ENCODE peak calls at places on chromosomes 12 and 14, in four cellular contexts. C, B, H and V are unnamed samples.

GRCh38 chr14:55851961-55852360 is 266.2 kb upstream of the PELI2 start:
- DNase-seq in C (no peak), B (no peak), H (peak; percentile 32), V (no peak)

GRCh38 chr12:107992870-107993451 is 136.1 kb upstream of the WSCD2 start:
- DNase-seq in C (no peak), B (peak; percentile 59), H (no peak), V (peak; percentile 9)

GRCh38 chr12:124568431-124569374 is 1.3 kb upstream of the NCOR2 start:
- DNase-seq in C (peak; percentile 77), B (peak; percentile 78), H (peak; percentile 81), V (peak; percentile 84)

GRCh38 chr14:95979339-95980042 is 59.7 kb upstream of the C14orf132 start:
- DNase-seq in C (no peak), B (no peak), H (no peak), V (no peak)

GRCh38 chr14:39488600-39488999 is 56.4 kb upstream of the FBXO33 start:
- DNase-seq in C (peak; percentile 40), B (no peak), H (no peak), V (no peak)

GRCh38 chr12:118514297-118514696 is 137.9 kb downstream of the SUDS3 start:
- DNase-seq in C (no peak), B (no peak), H (no peak), V (no peak)

GRCh38 chr14:30227871-30228270 is 300.2 kb upstream of the PRKD1 start:
- DNase-seq in C (peak; percentile 51), B (no peak), H (peak; percentile 16), V (no peak)

GRCh38 chr14:60590907-60591510 is 58.3 kb downstream of the SIX1 start:
- DNase-seq in C (peak; percentile 15), B (no peak), H (no peak), V (no peak)

GRCh38 chr12:71587012-71587411 is 76.6 kb downstream of the ZFC3H1 start:
- DNase-seq in C (no peak), B (no peak), H (no peak), V (no peak)

GRCh38 chr14:104445832-104446381 is 133.7 kb upstream of the C14orf180 start:
- DNase-seq in C (no peak), B (no peak), H (no peak), V (no peak)

GRCh38 chr14:103928011-103928890 is at the start of gene TDRD9:
- DNase-seq in C (no peak), B (no peak), H (no peak), V (no peak)

GRCh38 chr12:118058881-118059644 is 1.9 kb downstream of the WSB2 start:
- DNase-seq in C (peak; percentile 49), B (no peak), H (no peak), V (no peak)

GRCh38 chr14:70086685-70087379 is 101.9 kb downstream of the SLC8A3 start:
- DNase-seq in C (peak; percentile 7), B (peak; percentile 49), H (no peak), V (peak; percentile 29)

GRCh38 chr12:59041241-59042121 is 121.2 kb upstream of the LRIG3 start:
- DNase-seq in C (peak; percentile 89), B (no peak), H (no peak), V (no peak)

GRCh38 chr14:91985008-91985407 is 37.5 kb upstream of the FBLN5 start:
- DNase-seq in C (peak; percentile 46), B (no peak), H (no peak), V (no peak)

GRCh38 chr14:105881021-105881930 is 354.9 kb downstream of the TMEM121 start:
- DNase-seq in C (no peak), B (no peak), H (peak; percentile 7), V (peak; percentile 0)

GRCh38 chr12:103769240-103769945 is 71.6 kb downstream of the NT5DC3 start:
- DNase-seq in C (no peak), B (no peak), H (no peak), V (no peak)

GRCh38 chr14:65356327-65356836 is 56.1 kb upstream of the FUT8 start:
- DNase-seq in C (peak; percentile 84), B (peak; percentile 42), H (no peak), V (no peak)

GRCh38 chr14:65170768-65171251 is 68.5 kb upstream of the MAX start:
- DNase-seq in C (peak; percentile 77), B (peak; percentile 73), H (no peak), V (peak; percentile 60)

GRCh38 chr14:67464377-67464776 is 24.1 kb downstream of the TMEM229B start:
- DNase-seq in C (no peak), B (no peak), H (no peak), V (no peak)

GRCh38 chr12:105201389-105201788 is 34.6 kb downstream of the APPL2 start:
- DNase-seq in C (no peak), B (no peak), H (no peak), V (no peak)

GRCh38 chr12:123142948-123143752 is 7.7 kb downstream of the PITPNM2 start:
- DNase-seq in C (no peak), B (no peak), H (no peak), V (no peak)

GRCh38 chr14:94079891-94080605 is 954 bp downstream of the DDX24 start:
- DNase-seq in C (no peak), B (peak; percentile 36), H (no peak), V (no peak)

GRCh38 chr14:64806202-64806861 is 73.4 kb downstream of the SPTB start:
- DNase-seq in C (peak; percentile 94), B (no peak), H (no peak), V (no peak)

GRCh38 chr14:80390911-80391310 is 179.6 kb upstream of the DIO2 start:
- DNase-seq in C (peak; percentile 4), B (no peak), H (no peak), V (no peak)

GRCh38 chr14:52339262-52339661 is 25.1 kb downstream of the PTGER2 start:
- DNase-seq in C (no peak), B (no peak), H (no peak), V (no peak)

GRCh38 chr12:109461846-109462766 is 15.0 kb downstream of the KCTD10 start:
- DNase-seq in C (peak; percentile 90), B (no peak), H (peak; percentile 90), V (no peak)

GRCh38 chr14:85764809-85765208 is 234.9 kb downstream of the FLRT2 start:
- DNase-seq in C (no peak), B (no peak), H (no peak), V (no peak)

GRCh38 chr14:89695846-89696245 is 258.7 kb downstream of the EFCAB11 start:
- DNase-seq in C (no peak), B (no peak), H (no peak), V (no peak)

GRCh38 chr12:124369055-124369900 is 74.4 kb downstream of the RFLNA start:
- DNase-seq in C (peak; percentile 89), B (no peak), H (peak; percentile 92), V (no peak)

GRCh38 chr14:49593016-49593415 is 5.7 kb upstream of the LRR1 start:
- DNase-seq in C (peak; percentile 37), B (peak; percentile 54), H (no peak), V (no peak)

GRCh38 chr12:6539276-6540134 is 5.2 kb downstream of the GAPDH start:
- DNase-seq in C (no peak), B (peak; percentile 38), H (peak; percentile 45), V (no peak)

GRCh38 chr14:78403278-78403815 is 233.2 kb downstream of the NRXN3 start:
- DNase-seq in C (no peak), B (peak; percentile 88), H (no peak), V (no peak)

GRCh38 chr12:110217996-110218674 is 62.9 kb upstream of the ATP2A2 start:
- DNase-seq in C (peak; percentile 33), B (no peak), H (no peak), V (no peak)

DNA sequence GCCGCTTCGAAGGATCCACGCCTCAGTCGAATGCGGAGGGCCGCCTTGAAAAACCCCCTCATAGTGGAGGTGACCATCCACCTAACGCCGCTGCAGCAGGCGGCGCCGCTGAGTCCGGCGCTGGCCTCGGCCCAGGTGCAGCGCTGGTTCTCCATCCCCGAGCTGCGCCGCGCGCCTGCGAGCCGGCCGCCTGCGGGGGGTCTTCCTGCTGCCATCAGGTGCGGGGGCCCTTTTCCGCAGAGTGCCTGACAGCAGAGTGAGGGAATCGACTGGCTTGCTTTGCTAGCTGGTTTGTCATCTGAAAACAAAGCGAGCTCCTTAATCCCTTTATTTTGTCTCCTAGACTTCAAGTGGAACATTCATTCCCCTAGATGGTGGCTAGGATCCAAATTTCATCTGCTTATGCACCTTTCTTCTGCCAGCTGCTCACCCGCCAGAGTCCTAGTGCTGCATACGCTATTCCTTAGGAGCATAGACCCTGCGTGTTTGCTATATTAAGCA is 10.4 kb upstream of the DNAL1 start:
- DNase-seq in C (no peak), B (peak; percentile 22), H (peak; percentile 38), V (peak; percentile 60)
- TF ChIP-seq CTCF in C (no peak), B (no peak), H (peak; percentile 37), V (peak; percentile 28)

GRCh38 chr12:127381681-127382080 is 885.3 kb upstream of the TMEM132C start:
- DNase-seq in C (no peak), B (no peak), H (no peak), V (no peak)

GRCh38 chr12:127386723-127387122 is 880.2 kb upstream of the TMEM132C start:
- DNase-seq in C (no peak), B (no peak), H (no peak), V (no peak)

GRCh38 chr12:127383281-127383680 is 883.7 kb upstream of the TMEM132C start:
- DNase-seq in C (no peak), B (no peak), H (no peak), V (no peak)

GRCh38 chr12:127381043-127381668 is 885.8 kb upstream of the TMEM132C start:
- DNase-seq in C (no peak), B (peak; percentile 49), H (peak; percentile 16), V (peak; percentile 76)
- TF ChIP-seq CTCF in C (peak; percentile 98), B (peak; percentile 85), H (peak; percentile 88), V (peak; percentile 79)

GRCh38 chr12:32946504-32947131 is 50.0 kb upstream of the PKP2 start:
- DNase-seq in C (no peak), B (no peak), H (no peak), V (no peak)

GRCh38 chr12:32944195-32944594 is 47.6 kb upstream of the PKP2 start:
- DNase-seq in C (no peak), B (no peak), H (no peak), V (no peak)

GRCh38 chr12:32949815-32950214 is 53.2 kb upstream of the PKP2 start:
- DNase-seq in C (no peak), B (no peak), H (no peak), V (no peak)

GRCh38 chr12:32947203-32947795 is 50.7 kb upstream of the PKP2 start:
- DNase-seq in C (no peak), B (no peak), H (no peak), V (no peak)
- TF ChIP-seq CTCF in C (no peak), B (peak; percentile 2), H (no peak), V (no peak)

GRCh38 chr14:58636129-58636528 is 1.6 kb upstream of the DACT1 start:
- DNase-seq in C (no peak), B (no peak), H (no peak), V (no peak)

GRCh38 chr14:58633831-58634230 is 3.9 kb upstream of the DACT1 start:
- DNase-seq in C (peak; percentile 17), B (no peak), H (no peak), V (no peak)

GRCh38 chr14:58637391-58638230 is at the start of gene DACT1:
- DNase-seq in C (peak; percentile 51), B (peak; percentile 77), H (peak; percentile 76), V (peak; percentile 70)

GRCh38 chr14:58637040-58637390 is 747 bp upstream of the DACT1 start:
- DNase-seq in C (peak; percentile 75), B (peak; percentile 44), H (peak; percentile 41), V (no peak)

DNA sequence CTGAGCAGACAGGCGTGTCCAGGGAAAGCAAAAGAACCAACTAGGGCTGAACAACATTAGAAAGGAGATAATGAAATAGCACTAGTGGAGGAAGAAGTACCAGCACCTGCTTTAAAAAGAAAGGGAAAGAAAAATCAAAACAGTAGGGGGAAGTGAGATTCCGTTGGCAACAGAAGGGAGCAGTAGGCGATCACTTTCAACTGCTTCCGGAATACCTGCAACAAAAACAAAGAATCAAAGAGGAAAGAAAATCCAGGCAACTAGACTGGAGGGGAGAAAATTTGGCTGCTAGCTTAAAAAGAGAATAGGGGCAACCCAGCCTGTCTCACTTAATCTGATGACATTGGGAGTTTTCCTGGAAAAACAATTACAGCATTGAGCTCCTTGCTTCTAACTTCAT is 2.7 kb upstream of the DACT1 start:
- DNase-seq in C (no peak), B (peak; percentile 55), H (no peak), V (peak; percentile 44)
- TF ChIP-seq CTCF in C (no peak), B (no peak), H (no peak), V (no peak)